ENCODE peak calls at places on chromosome 9, in six cellular contexts. W is IMR-90, H is stomach, X is sigmoid colon, Q is thyroid gland, A is H1. F is an unnamed sample.

GRCh38 chr9:71783120-71783523 is 14.8 kb upstream of the CEMIP2 start:
- DNase-seq in W (peak), H (peak), X (no peak), Q (no peak), A (no peak), F (peak)

GRCh38 chr9:90894956-90895687 is 93.5 kb downstream of the SYK start:
- DNase-seq in W (no peak), H (no peak), X (no peak), Q (no peak), A (no peak), F (no peak)

GRCh38 chr9:96020822-96021615 is 145.5 kb downstream of the ERCC6L2 start:
- DNase-seq in W (no peak), H (no peak), X (no peak), Q (peak), A (no peak), F (peak)

GRCh38 chr9:94911211-94911610 is 184.7 kb downstream of the AOPEP start:
- DNase-seq in W (no peak), H (no peak), X (no peak), Q (no peak), A (no peak), F (no peak)

GRCh38 chr9:137162505-137163100 is 7.2 kb downstream of the LRRC26 start:
- DNase-seq in W (no peak), H (peak), X (no peak), Q (peak), A (no peak), F (no peak)

GRCh38 chr9:138047469-138048040 is 170.0 kb downstream of the CACNA1B start:
- DNase-seq in W (no peak), H (peak), X (peak), Q (no peak), A (no peak), F (no peak)

GRCh38 chr9:7802666-7803065 is 3.1 kb upstream of the DMAC1 start:
- DNase-seq in W (peak), H (no peak), X (no peak), Q (no peak), A (no peak), F (no peak)

GRCh38 chr9:86176468-86176867 is 77.1 kb upstream of the GOLM1 start:
- DNase-seq in W (no peak), H (no peak), X (no peak), Q (peak), A (no peak), F (no peak)

GRCh38 chr9:111728617-111729366 is 65.9 kb downstream of the SHOC1 start:
- DNase-seq in W (peak), H (no peak), X (no peak), Q (no peak), A (no peak), F (no peak)

GRCh38 chr9:13186091-13186490 is 93.4 kb downstream of the MPDZ start:
- DNase-seq in W (peak), H (no peak), X (no peak), Q (no peak), A (no peak), F (no peak)

GRCh38 chr9:96009690-96010477 is 134.4 kb downstream of the ERCC6L2 start:
- DNase-seq in W (no peak), H (no peak), X (no peak), Q (no peak), A (no peak), F (no peak)

GRCh38 chr9:121675381-121675780 is 23.9 kb downstream of the DAB2IP start:
- DNase-seq in W (no peak), H (no peak), X (no peak), Q (no peak), A (no peak), F (peak)

GRCh38 chr9:14863402-14863801 is 46.8 kb downstream of the FREM1 start:
- DNase-seq in W (no peak), H (no peak), X (no peak), Q (no peak), A (no peak), F (no peak)

GRCh38 chr9:131999692-132000551 is 79.7 kb downstream of the MED27 start:
- DNase-seq in W (peak), H (no peak), X (no peak), Q (no peak), A (no peak), F (no peak)

GRCh38 chr9:86405926-86406325 is 51.7 kb upstream of the TUT7 start:
- DNase-seq in W (peak), H (no peak), X (no peak), Q (no peak), A (no peak), F (no peak)

GRCh38 chr9:122941560-122942234 is 877 bp downstream of the RABGAP1 start:
- DNase-seq in W (peak), H (no peak), X (peak), Q (no peak), A (no peak), F (no peak)

DNA sequence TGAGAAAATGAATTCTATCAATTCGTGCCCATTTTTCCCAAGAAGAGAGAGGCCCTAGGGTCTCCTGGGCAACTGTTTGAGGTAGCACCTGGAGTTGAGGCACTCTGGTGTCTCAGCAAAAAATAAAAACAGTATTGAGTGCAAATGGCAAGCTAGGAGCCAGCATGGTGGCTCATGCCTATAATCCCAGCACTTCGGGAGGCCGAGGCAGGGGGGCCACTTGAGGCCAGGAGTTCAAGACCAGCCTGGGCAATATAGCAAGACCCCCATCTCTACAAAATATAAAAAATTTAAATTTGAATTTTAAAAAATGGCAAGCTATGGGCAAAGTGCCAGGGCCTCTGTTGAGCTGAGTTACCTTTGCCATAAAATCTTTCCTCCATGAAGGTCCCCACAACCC is 136.0 kb downstream of the CDK5RAP2 start:
- DNase-seq in W (no peak), H (no peak), X (no peak), Q (no peak), A (no peak), F (no peak)
- TF ChIP-seq POLR2A in W (no peak), H (no peak), X (no peak), Q (no peak), A (no peak), F (no peak)

DNA sequence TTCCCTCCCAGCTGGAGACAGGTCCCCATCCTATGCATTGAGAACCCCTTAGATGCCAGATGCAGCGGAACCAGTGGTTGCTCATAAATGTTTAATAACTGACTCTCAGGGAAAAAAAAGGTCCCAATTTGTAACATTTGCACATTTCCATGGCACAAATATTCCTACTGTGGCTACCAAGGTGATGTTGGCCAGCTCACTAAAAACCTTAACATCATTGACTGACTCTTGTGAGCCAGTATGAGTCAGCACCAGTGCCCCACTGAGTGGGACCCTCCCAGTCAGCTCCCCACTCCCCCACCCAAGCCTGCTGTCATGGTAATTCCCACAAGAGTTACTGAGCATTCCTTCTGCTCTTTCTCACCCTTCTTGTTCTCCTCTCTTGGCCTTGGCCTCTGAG is 26.9 kb upstream of the FGD3 start:
- DNase-seq in W (no peak), H (no peak), X (no peak), Q (no peak), A (no peak), F (no peak)
- TF ChIP-seq CTCF in W (no peak), H (no peak), X (no peak), Q (no peak), A (no peak), F (no peak)

GRCh38 chr9:98999152-98999525 is 55.4 kb downstream of the COL15A1 start:
- DNase-seq in W (no peak), H (no peak), X (no peak), Q (peak), A (no peak), F (no peak)
- H3K27ac ChIP-seq in W (no peak), H (peak), X (peak), Q (peak), A (no peak), F (no peak)

GRCh38 chr9:124776952-124777645 is at the start of gene OLFML2A:
- DNase-seq in W (no peak), H (no peak), X (peak), Q (peak), A (no peak), F (peak)
- TF ChIP-seq POLR2A in W (no peak), H (no peak), X (no peak), Q (no peak), A (peak), F (no peak)

GRCh38 chr9:113380869-113381378 is 4.1 kb upstream of the HDHD3 start:
- DNase-seq in W (no peak), H (no peak), X (no peak), Q (peak), A (no peak), F (peak)
- TF ChIP-seq CTCF in W (no peak), H (no peak), X (no peak), Q (no peak), A (no peak), F (no peak)

GRCh38 chr9:33202018-33202417 is 34.9 kb upstream of the B4GALT1 start:
- DNase-seq in W (no peak), H (no peak), X (no peak), Q (no peak), A (no peak), F (no peak)
- H3K27ac ChIP-seq in W (no peak), H (no peak), X (peak), Q (no peak), A (no peak), F (no peak)

GRCh38 chr9:77939149-77939668 is 92.4 kb downstream of the GNAQ start:
- DNase-seq in W (peak), H (no peak), X (no peak), Q (no peak), A (no peak), F (no peak)
- TF ChIP-seq POLR2A in W (no peak), H (no peak), X (no peak), Q (no peak), A (no peak), F (no peak)

GRCh38 chr9:133932176-133932575 is 59.9 kb downstream of the VAV2 start:
- DNase-seq in W (no peak), H (no peak), X (no peak), Q (no peak), A (no peak), F (no peak)

GRCh38 chr9:133932633-133933032 is 59.5 kb downstream of the VAV2 start:
- DNase-seq in W (no peak), H (no peak), X (no peak), Q (no peak), A (no peak), F (no peak)

GRCh38 chr9:133934512-133935221 is 57.5 kb downstream of the VAV2 start:
- DNase-seq in W (no peak), H (no peak), X (no peak), Q (no peak), A (no peak), F (no peak)

GRCh38 chr9:133935328-133936040 is 56.6 kb downstream of the VAV2 start:
- DNase-seq in W (peak), H (peak), X (peak), Q (peak), A (no peak), F (no peak)

GRCh38 chr9:133933426-133934026 is 58.6 kb downstream of the VAV2 start:
- DNase-seq in W (no peak), H (no peak), X (no peak), Q (no peak), A (no peak), F (no peak)
- TF ChIP-seq CTCF in W (no peak), H (no peak), X (no peak), Q (no peak), A (no peak), F (no peak)

GRCh38 chr9:20599195-20599594 is 23.1 kb downstream of the MLLT3 start:
- DNase-seq in W (peak), H (no peak), X (no peak), Q (no peak), A (no peak), F (no peak)

GRCh38 chr9:20604561-20604960 is 17.7 kb downstream of the MLLT3 start:
- DNase-seq in W (peak), H (no peak), X (no peak), Q (no peak), A (no peak), F (no peak)

GRCh38 chr9:20606637-20607036 is 15.7 kb downstream of the MLLT3 start:
- DNase-seq in W (no peak), H (no peak), X (peak), Q (peak), A (no peak), F (no peak)

GRCh38 chr9:20601292-20601691 is 21.0 kb downstream of the MLLT3 start:
- DNase-seq in W (no peak), H (no peak), X (no peak), Q (no peak), A (no peak), F (no peak)

DNA sequence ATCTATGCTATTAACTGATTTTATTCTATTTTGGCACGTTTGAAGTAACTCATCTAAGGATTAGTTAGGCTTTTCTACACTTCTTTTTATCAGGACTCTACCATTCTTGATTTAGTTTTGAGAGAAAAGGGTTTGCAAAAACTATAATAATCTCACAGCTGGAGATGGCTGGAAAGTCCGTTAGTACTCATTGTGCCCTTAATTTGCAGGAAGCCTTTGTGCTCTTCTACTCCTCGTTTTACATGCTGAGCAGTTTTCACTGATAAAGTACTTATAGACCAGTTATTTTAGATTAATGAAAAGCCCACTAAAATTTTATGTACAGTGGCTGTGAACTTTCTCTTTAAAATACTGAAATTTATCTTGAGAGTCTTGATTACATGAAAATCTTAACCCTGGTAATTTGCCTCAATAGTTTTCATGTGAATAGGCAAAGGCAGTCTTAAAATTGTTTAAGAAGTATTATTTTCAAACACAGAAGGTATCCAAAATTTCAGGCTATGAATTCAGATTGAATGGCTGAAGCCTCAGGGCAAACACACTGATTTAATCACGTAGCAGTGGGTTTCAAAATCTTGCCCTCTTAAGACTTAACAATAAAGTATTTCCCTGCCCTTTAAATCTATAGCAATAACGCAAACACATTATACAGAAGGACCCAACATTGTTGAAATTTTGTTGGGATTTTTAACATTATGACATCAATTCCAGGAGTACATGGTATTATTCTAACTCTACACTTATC is 18.6 kb downstream of the MLLT3 start:
- DNase-seq in W (no peak), H (no peak), X (no peak), Q (no peak), A (no peak), F (no peak)
- H3K27ac ChIP-seq in W (no peak), H (peak), X (peak), Q (peak), A (no peak), F (peak)

GRCh38 chr9:130027533-130028370 is 15.2 kb downstream of the FNBP1 start:
- DNase-seq in W (no peak), H (no peak), X (no peak), Q (no peak), A (no peak), F (no peak)
- TF ChIP-seq POLR2A in W (no peak), H (no peak), X (no peak), Q (no peak), A (no peak), F (no peak)

F was measured in spleen.